ENCODE peak calls at places on chromosomes 11 and 22, in four cellular contexts. T is RKO; Y is mesendoderm; X is activated CD4-positive, alpha-beta T cell treated with anti-CD3 and anti-CD28 coated beads, Interleukin-2, amount 50 U/mL, for 24 hours. I is an unnamed sample.

GRCh38 chr11:13595166-13595565 is 73.3 kb upstream of the FAR1 start:
- DNase-seq in Y (no peak), X (no peak), T (no peak), I (no peak)

GRCh38 chr22:40733919-40734318 is 54.6 kb downstream of the MCHR1 start:
- DNase-seq in T (no peak), X (no peak), Y (peak), I (no peak)

GRCh38 chr11:120141144-120142071 is 3.5 kb upstream of the TRIM29 start:
- DNase-seq in X (no peak), Y (no peak), T (no peak), I (no peak)

GRCh38 chr11:132994038-132994502 is 538.2 kb downstream of the OPCML start:
- DNase-seq in T (no peak), X (no peak), Y (no peak), I (no peak)

GRCh38 chr11:115219378-115219777 is 284.8 kb downstream of the CADM1 start:
- DNase-seq in X (no peak), Y (no peak), T (no peak), I (no peak)

GRCh38 chr11:86459682-86460460 is 85.2 kb downstream of the CCDC81 start:
- DNase-seq in X (no peak), Y (peak), T (peak), I (no peak)

GRCh38 chr11:134760957-134761356 is 348.9 kb upstream of the B3GAT1 start:
- DNase-seq in Y (no peak), X (no peak), T (no peak), I (no peak)

GRCh38 chr11:84819128-84819527 is 808.0 kb downstream of the DLG2 start:
- DNase-seq in X (no peak), T (no peak), Y (no peak), I (no peak)

GRCh38 chr11:8814209-8814922 is 96.6 kb upstream of the AKIP1 start:
- DNase-seq in Y (peak), X (no peak), T (no peak), I (no peak)

GRCh38 chr11:126561327-126561893 is 205.9 kb downstream of the ST3GAL4 start:
- DNase-seq in Y (peak), T (peak), X (no peak), I (no peak)

GRCh38 chr22:19991645-19992451 is 24.8 kb downstream of the ARVCF start:
- DNase-seq in T (no peak), Y (no peak), X (no peak), I (no peak)

GRCh38 chr11:6568191-6568918 is 35.1 kb downstream of the RRP8 start:
- DNase-seq in T (peak), X (no peak), Y (peak), I (no peak)

GRCh38 chr11:14520902-14521151 is 641 bp upstream of the PSMA1 start:
- DNase-seq in T (no peak), X (no peak), Y (no peak), I (no peak)

GRCh38 chr11:30605036-30605435 is 18.9 kb upstream of the MPPED2 start:
- DNase-seq in X (no peak), Y (no peak), T (no peak), I (no peak)

GRCh38 chr11:64880240-64881001 is 2.0 kb upstream of the EHD1 start:
- DNase-seq in X (no peak), T (no peak), Y (no peak), I (no peak)

GRCh38 chr22:39617342-39617741 is 46.8 kb downstream of the CACNA1I start:
- DNase-seq in T (no peak), X (no peak), Y (no peak), I (no peak)